ENCODE peak calls at places on chromosomes 11 and 22, in five cellular contexts. E is A549, Q is OCI-LY7, D is BE2C, C is thoracic aorta. G is an unnamed sample.

GRCh38 chr11:109547356-109548027 is 125.5 kb downstream of the C11orf87 start:
- DNase-seq in C (no peak), Q (no peak), D (no peak), E (no peak), G (no peak)

GRCh38 chr11:72589802-72590761 is 84.1 kb downstream of the PDE2A start:
- DNase-seq in Q (peak; percentile 37), C (no peak), E (peak; percentile 92), D (peak; percentile 44), G (peak; percentile 64)

GRCh38 chr22:46091277-46091977 is 58.9 kb upstream of the PPARA start:
- DNase-seq in E (no peak), D (no peak), C (no peak), Q (no peak), G (no peak)

GRCh38 chr11:33713914-33714398 is 13.3 kb upstream of the C11orf91 start:
- DNase-seq in C (no peak), Q (no peak), D (no peak), E (no peak), G (no peak)

GRCh38 chr22:30245181-30245984 is 1.2 kb downstream of the LIF start:
- DNase-seq in Q (no peak), C (no peak), D (no peak), E (no peak), G (no peak)

GRCh38 chr11:43989162-43989961 is 46.9 kb downstream of the C11orf96 start:
- DNase-seq in E (no peak), D (peak; percentile 79), C (no peak), Q (no peak), G (no peak)

GRCh38 chr11:46948378-46949131 is 12.0 kb downstream of the CSTPP1 start:
- DNase-seq in C (no peak), D (no peak), E (no peak), Q (no peak), G (no peak)

GRCh38 chr11:113160652-113161051 is 153.7 kb upstream of the TTC12 start:
- DNase-seq in D (no peak), Q (no peak), C (no peak), E (no peak), G (no peak)

GRCh38 chr11:121240650-121241299 is 51.8 kb upstream of the SC5D start:
- DNase-seq in C (no peak), E (no peak), Q (no peak), D (peak; percentile 24), G (no peak)

GRCh38 chr11:933002-933820 is 7.5 kb downstream of the AP2A2 start:
- DNase-seq in Q (no peak), D (no peak), E (no peak), C (no peak), G (no peak)

GRCh38 chr11:69487391-69487790 is 5.9 kb downstream of the LINC01488 start:
- DNase-seq in C (no peak), Q (no peak), E (no peak), D (no peak), G (no peak)

GRCh38 chr22:31872209-31872608 is 72.1 kb upstream of the YWHAH start:
- DNase-seq in C (no peak), E (no peak), D (peak; percentile 26), Q (peak; percentile 27), G (peak; percentile 2)

GRCh38 chr11:65915821-65916251 is 3.0 kb downstream of the C11orf68 start:
- DNase-seq in Q (no peak), E (peak; percentile 98), C (peak; percentile 87), D (peak; percentile 81), G (peak; percentile 90)

GRCh38 chr11:128903248-128904041 is 12.3 kb downstream of the KCNJ5 start:
- DNase-seq in D (no peak), Q (no peak), E (no peak), C (no peak), G (no peak)

GRCh38 chr11:74138021-74138420 is 32.8 kb downstream of the C2CD3 start:
- DNase-seq in E (no peak), D (no peak), C (no peak), Q (no peak), G (no peak)

GRCh38 chr11:129189646-129190045 is 2.5 kb downstream of the ARHGAP32 start:
- DNase-seq in D (no peak), Q (no peak), C (no peak), E (no peak), G (peak; percentile 1)

DNA sequence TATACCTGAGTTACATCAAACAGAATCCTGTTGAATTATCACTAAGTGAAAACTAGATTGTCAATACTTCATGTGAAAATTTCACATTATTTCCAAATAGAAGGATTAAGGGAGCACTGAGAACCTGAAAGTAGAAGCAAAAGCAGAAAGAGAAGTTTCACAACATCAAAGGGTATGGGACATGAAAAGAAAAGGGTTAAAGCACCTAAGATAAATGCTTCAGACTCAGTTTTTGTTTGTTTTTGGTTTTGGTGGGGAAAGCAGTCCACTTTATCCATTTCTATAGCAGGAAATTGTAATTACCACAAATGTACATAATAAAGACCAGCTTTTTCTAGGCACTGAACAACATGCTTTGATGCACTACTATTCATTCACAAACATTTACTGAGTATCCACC is 1069.7 kb upstream of the CCDC90B start:
- DNase-seq in C (no peak), D (no peak), Q (no peak), E (no peak), G (no peak)
- TF ChIP-seq CTCF in C (no peak), D (no peak), Q (no peak), E (no peak), G (no peak)

GRCh38 chr11:107076832-107077231 is 58.6 kb upstream of the GUCY1A2 start:
- DNase-seq in C (no peak), E (no peak), D (no peak), Q (no peak), G (no peak)

GRCh38 chr11:107078375-107078774 is 60.1 kb upstream of the GUCY1A2 start:
- DNase-seq in E (no peak), D (no peak), Q (no peak), C (no peak), G (no peak)
- TF ChIP-seq CTCF in E (no peak), D (no peak), Q (no peak), C (no peak), G (no peak)

GRCh38 chr22:22407061-22407460 is 101.5 kb downstream of the ZNF280B start:
- DNase-seq in Q (no peak), C (no peak), D (no peak), E (no peak), G (no peak)
- TF ChIP-seq CTCF in Q (no peak), C (no peak), D (no peak), E (no peak), G (no peak)

GRCh38 chr22:38700271-38700788 is 413 bp downstream of the JOSD1 start:
- DNase-seq in E (no peak), C (no peak), D (peak; percentile 83), Q (no peak), G (peak; percentile 73)

GRCh38 chr22:38699784-38700183 is 959 bp downstream of the JOSD1 start:
- DNase-seq in E (no peak), C (no peak), D (no peak), Q (no peak), G (no peak)

GRCh38 chr22:38698407-38699094 is 2.2 kb downstream of the JOSD1 start:
- DNase-seq in Q (no peak), D (no peak), C (no peak), E (no peak), G (no peak)

GRCh38 chr22:38699143-38699542 is 1.6 kb downstream of the JOSD1 start:
- DNase-seq in E (no peak), Q (peak; percentile 15), C (no peak), D (no peak), G (no peak)

DNA sequence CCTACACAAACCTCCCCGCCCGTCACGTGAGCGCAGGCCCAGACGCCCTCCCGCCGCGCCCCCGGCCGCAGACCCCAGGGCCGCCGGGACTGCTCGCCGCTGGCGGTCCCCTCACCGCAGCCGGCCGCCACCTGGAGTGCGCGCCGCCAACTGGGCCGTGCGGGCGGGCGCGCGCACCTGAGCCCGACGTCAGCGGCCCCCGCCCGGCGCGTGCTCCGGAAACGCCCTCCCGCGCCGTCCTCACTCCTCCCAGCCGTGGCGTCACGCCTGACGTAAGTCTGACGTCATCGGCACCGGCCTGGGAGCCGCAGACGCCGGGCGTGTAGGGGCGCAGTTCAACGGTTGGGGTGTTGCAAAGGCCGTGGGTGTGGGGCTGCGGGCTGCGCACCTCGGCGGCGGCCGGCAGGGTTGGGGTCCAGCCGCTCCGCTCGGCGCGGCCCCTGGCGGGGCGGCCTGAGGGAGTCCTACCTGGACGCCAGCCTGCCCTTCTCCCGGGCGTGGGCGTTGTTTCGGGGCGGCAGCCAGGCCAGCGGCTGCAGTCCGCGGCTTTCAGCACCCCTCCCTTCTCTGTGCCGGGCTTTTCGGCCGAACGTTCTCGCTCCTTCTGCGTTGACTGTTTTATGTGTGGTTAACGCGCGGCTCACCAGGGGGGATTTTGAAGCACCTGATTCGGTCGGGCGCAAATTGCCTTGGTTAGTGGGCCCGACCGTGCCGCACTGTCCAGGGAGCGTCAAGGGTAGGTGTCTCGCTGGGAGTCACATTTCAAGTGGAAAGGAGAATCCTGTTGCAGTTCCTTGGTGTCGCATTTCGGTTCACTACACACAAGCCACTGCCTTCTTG is at the start of gene JOSD1:
- DNase-seq in Q (peak; percentile 96), D (peak; percentile 94), C (peak; percentile 79), E (peak; percentile 64), G (peak; percentile 97)
- TF ChIP-seq CTCF in Q (no peak), D (no peak), C (no peak), E (no peak), G (no peak)

GRCh38 chr11:134802598-134802997 is 390.6 kb upstream of the B3GAT1 start:
- DNase-seq in C (no peak), Q (no peak), D (no peak), E (no peak), G (no peak)
- TF ChIP-seq CTCF in C (no peak), Q (no peak), D (no peak), E (no peak), G (no peak)

DNA sequence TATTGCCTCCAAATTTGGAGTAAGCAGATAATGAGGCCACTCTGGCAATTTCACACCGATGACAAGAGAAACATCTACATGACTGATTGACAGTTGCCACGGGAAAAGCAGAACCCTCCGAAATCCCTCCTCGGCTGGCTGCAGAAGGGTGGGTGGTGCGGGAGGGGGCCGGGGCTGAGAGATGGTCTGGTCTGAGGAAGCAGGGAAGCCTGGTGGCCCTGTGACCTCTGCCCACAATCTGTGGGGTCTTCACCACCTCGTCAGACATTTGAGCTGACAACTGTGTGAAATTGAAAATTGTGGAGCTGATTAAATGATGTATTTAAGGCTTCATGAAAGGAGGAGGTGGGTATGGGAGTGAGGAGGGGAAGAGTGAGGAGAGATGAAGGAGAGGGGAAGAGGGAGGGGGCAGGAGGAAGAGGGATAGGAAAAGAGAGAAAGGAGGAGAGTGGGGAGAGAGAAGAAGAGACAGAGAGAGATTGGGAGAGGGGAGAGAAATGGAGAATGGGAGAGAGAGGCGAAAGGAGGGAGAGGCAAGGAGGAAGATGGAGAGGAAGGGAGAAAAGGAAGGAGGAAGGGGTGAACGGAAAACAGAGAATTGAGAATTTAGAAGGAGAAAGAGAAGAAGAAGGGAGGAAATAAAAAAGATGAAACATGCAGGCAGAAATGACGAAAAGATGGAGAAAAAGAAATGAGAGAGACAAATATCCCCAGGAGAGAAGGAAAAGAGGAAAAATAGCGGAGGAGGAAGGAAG is 503.0 kb downstream of the MN1 start:
- DNase-seq in Q (no peak), E (no peak), C (no peak), D (no peak), G (no peak)
- TF ChIP-seq CTCF in Q (no peak), E (no peak), C (no peak), D (no peak), G (no peak)

G was measured in Calu3.